ENCODE peak calls at places on chromosomes 16 and 17, in nine cellular contexts. One of them, this sample, is unnamed.

GRCh38 chr16:55001931-55002330 is 71.3 kb downstream of the IRX5 start:
- DNase-seq in hepatocyte: no peak
- DNase-seq in aorta: no peak
- DNase-seq in kidney: no peak
- DNase-seq in mesenchymal stem cell: no peak
- DNase-seq in thoracic aorta: no peak
- DNase-seq in CD8-positive, alpha-beta T cell: no peak
- DNase-seq in ovary: no peak
- DNase-seq in transverse colon: no peak
- DNase-seq in this sample: no peak

GRCh38 chr16:987846-988245 is 6.3 kb downstream of the SOX8 start:
- DNase-seq in hepatocyte: no peak
- DNase-seq in aorta: peak; percentile 64
- DNase-seq in kidney: no peak
- DNase-seq in mesenchymal stem cell: no peak
- DNase-seq in thoracic aorta: no peak
- DNase-seq in CD8-positive, alpha-beta T cell: no peak
- DNase-seq in ovary: no peak
- DNase-seq in transverse colon: no peak
- DNase-seq in this sample: no peak

GRCh38 chr17:79746955-79747507 is 16.3 kb downstream of the ENPP7 start:
- DNase-seq in hepatocyte: no peak
- DNase-seq in aorta: no peak
- DNase-seq in kidney: no peak
- DNase-seq in mesenchymal stem cell: no peak
- DNase-seq in thoracic aorta: no peak
- DNase-seq in CD8-positive, alpha-beta T cell: no peak
- DNase-seq in ovary: no peak
- DNase-seq in transverse colon: no peak
- DNase-seq in this sample: no peak

GRCh38 chr17:49996495-49997255 is 1.7 kb upstream of the DLX3 start:
- DNase-seq in hepatocyte: peak; percentile 73
- DNase-seq in aorta: peak; percentile 62
- DNase-seq in kidney: peak; percentile 79
- DNase-seq in mesenchymal stem cell: peak; percentile 33
- DNase-seq in thoracic aorta: no peak
- DNase-seq in CD8-positive, alpha-beta T cell: peak; percentile 72
- DNase-seq in ovary: peak; percentile 80
- DNase-seq in transverse colon: peak; percentile 49
- DNase-seq in this sample: peak; percentile 69

GRCh38 chr17:79213305-79213704 is 138.7 kb downstream of the ENGASE start:
- DNase-seq in hepatocyte: no peak
- DNase-seq in aorta: no peak
- DNase-seq in kidney: no peak
- DNase-seq in mesenchymal stem cell: no peak
- DNase-seq in thoracic aorta: no peak
- DNase-seq in CD8-positive, alpha-beta T cell: no peak
- DNase-seq in ovary: no peak
- DNase-seq in transverse colon: no peak
- DNase-seq in this sample: no peak

GRCh38 chr16:81746566-81746965 is 32.5 kb upstream of the PLCG2 start:
- DNase-seq in hepatocyte: no peak
- DNase-seq in aorta: no peak
- DNase-seq in kidney: no peak
- DNase-seq in mesenchymal stem cell: no peak
- DNase-seq in thoracic aorta: no peak
- DNase-seq in CD8-positive, alpha-beta T cell: no peak
- DNase-seq in ovary: no peak
- DNase-seq in transverse colon: no peak
- DNase-seq in this sample: no peak

GRCh38 chr17:45335721-45336120 is 18.9 kb upstream of the MAP3K14 start:
- DNase-seq in hepatocyte: no peak
- DNase-seq in aorta: no peak
- DNase-seq in kidney: no peak
- DNase-seq in mesenchymal stem cell: no peak
- DNase-seq in thoracic aorta: no peak
- DNase-seq in CD8-positive, alpha-beta T cell: no peak
- DNase-seq in ovary: no peak
- DNase-seq in transverse colon: no peak
- DNase-seq in this sample: no peak

GRCh38 chr16:73697336-73697735 is 599.3 kb upstream of the PSMD7 start:
- DNase-seq in hepatocyte: no peak
- DNase-seq in aorta: no peak
- DNase-seq in kidney: no peak
- DNase-seq in mesenchymal stem cell: no peak
- DNase-seq in thoracic aorta: no peak
- DNase-seq in CD8-positive, alpha-beta T cell: no peak
- DNase-seq in ovary: no peak
- DNase-seq in transverse colon: no peak
- DNase-seq in this sample: no peak

GRCh38 chr17:17843096-17843495 is 6.3 kb upstream of the SREBF1 start:
- DNase-seq in hepatocyte: no peak
- DNase-seq in aorta: peak; percentile 41
- DNase-seq in kidney: no peak
- DNase-seq in mesenchymal stem cell: no peak
- DNase-seq in thoracic aorta: no peak
- DNase-seq in CD8-positive, alpha-beta T cell: no peak
- DNase-seq in ovary: peak; percentile 23
- DNase-seq in transverse colon: no peak
- DNase-seq in this sample: no peak

GRCh38 chr17:28041068-28041843 is 1.2 kb upstream of the NLK start:
- DNase-seq in hepatocyte: peak; percentile 100
- DNase-seq in aorta: peak; percentile 100
- DNase-seq in kidney: peak; percentile 100
- DNase-seq in mesenchymal stem cell: peak; percentile 100
- DNase-seq in thoracic aorta: peak; percentile 97
- DNase-seq in CD8-positive, alpha-beta T cell: peak; percentile 99
- DNase-seq in ovary: peak; percentile 99
- DNase-seq in transverse colon: peak; percentile 100
- DNase-seq in this sample: peak; percentile 100

GRCh38 chr16:76583466-76583865 is 306.3 kb downstream of the CNTNAP4 start:
- DNase-seq in hepatocyte: peak; percentile 65
- DNase-seq in aorta: no peak
- DNase-seq in kidney: no peak
- DNase-seq in mesenchymal stem cell: no peak
- DNase-seq in thoracic aorta: no peak
- DNase-seq in CD8-positive, alpha-beta T cell: no peak
- DNase-seq in ovary: no peak
- DNase-seq in transverse colon: no peak
- DNase-seq in this sample: peak; percentile 10

GRCh38 chr17:27733771-27734170 is 66.6 kb downstream of the NOS2 start:
- DNase-seq in hepatocyte: no peak
- DNase-seq in aorta: no peak
- DNase-seq in kidney: no peak
- DNase-seq in mesenchymal stem cell: peak; percentile 7
- DNase-seq in thoracic aorta: no peak
- DNase-seq in CD8-positive, alpha-beta T cell: no peak
- DNase-seq in ovary: no peak
- DNase-seq in transverse colon: no peak
- DNase-seq in this sample: no peak

GRCh38 chr17:35161281-35161761 is 13.7 kb downstream of the UNC45B start:
- DNase-seq in hepatocyte: no peak
- DNase-seq in aorta: no peak
- DNase-seq in kidney: no peak
- DNase-seq in mesenchymal stem cell: no peak
- DNase-seq in thoracic aorta: no peak
- DNase-seq in CD8-positive, alpha-beta T cell: peak; percentile 42
- DNase-seq in ovary: no peak
- DNase-seq in transverse colon: no peak
- DNase-seq in this sample: no peak

GRCh38 chr16:1037023-1037933 is 35.3 kb upstream of the SSTR5 start:
- DNase-seq in hepatocyte: peak; percentile 70
- DNase-seq in aorta: no peak
- DNase-seq in kidney: no peak
- DNase-seq in mesenchymal stem cell: no peak
- DNase-seq in thoracic aorta: no peak
- DNase-seq in CD8-positive, alpha-beta T cell: no peak
- DNase-seq in ovary: no peak
- DNase-seq in transverse colon: no peak
- DNase-seq in this sample: peak; percentile 94

GRCh38 chr17:77602883-77603640 is 355.4 kb upstream of the TNRC6C start:
- DNase-seq in hepatocyte: no peak
- DNase-seq in aorta: peak; percentile 45
- DNase-seq in kidney: no peak
- DNase-seq in mesenchymal stem cell: no peak
- DNase-seq in thoracic aorta: no peak
- DNase-seq in CD8-positive, alpha-beta T cell: no peak
- DNase-seq in ovary: no peak
- DNase-seq in transverse colon: no peak
- DNase-seq in this sample: no peak

GRCh38 chr17:22300731-22301352 is 608.5 kb downstream of the KCNJ18 start:
- DNase-seq in hepatocyte: no peak
- DNase-seq in aorta: no peak
- DNase-seq in kidney: no peak
- DNase-seq in mesenchymal stem cell: no peak
- DNase-seq in thoracic aorta: no peak
- DNase-seq in CD8-positive, alpha-beta T cell: no peak
- DNase-seq in ovary: no peak
- DNase-seq in transverse colon: no peak
- DNase-seq in this sample: no peak

GRCh38 chr17:40558651-40559015 is 6.6 kb downstream of the CCR7 start:
- DNase-seq in hepatocyte: no peak
- DNase-seq in aorta: no peak
- DNase-seq in kidney: peak; percentile 26
- DNase-seq in mesenchymal stem cell: no peak
- DNase-seq in thoracic aorta: no peak
- DNase-seq in CD8-positive, alpha-beta T cell: no peak
- DNase-seq in ovary: no peak
- DNase-seq in transverse colon: no peak
- DNase-seq in this sample: no peak

GRCh38 chr17:29918922-29919856 is 10.8 kb downstream of the SSH2 start:
- DNase-seq in hepatocyte: no peak
- DNase-seq in aorta: no peak
- DNase-seq in kidney: no peak
- DNase-seq in mesenchymal stem cell: peak; percentile 29
- DNase-seq in thoracic aorta: no peak
- DNase-seq in CD8-positive, alpha-beta T cell: no peak
- DNase-seq in ovary: no peak
- DNase-seq in transverse colon: no peak
- DNase-seq in this sample: no peak

GRCh38 chr17:67821871-67822367 is 3.4 kb upstream of the BPTF start:
- DNase-seq in hepatocyte: no peak
- DNase-seq in aorta: no peak
- DNase-seq in kidney: no peak
- DNase-seq in mesenchymal stem cell: no peak
- DNase-seq in thoracic aorta: no peak
- DNase-seq in CD8-positive, alpha-beta T cell: no peak
- DNase-seq in ovary: no peak
- DNase-seq in transverse colon: no peak
- DNase-seq in this sample: no peak

GRCh38 chr16:85856054-85856453 is 42.9 kb upstream of the IRF8 start:
- DNase-seq in hepatocyte: no peak
- DNase-seq in aorta: no peak
- DNase-seq in kidney: peak; percentile 17
- DNase-seq in mesenchymal stem cell: no peak
- DNase-seq in thoracic aorta: no peak
- DNase-seq in CD8-positive, alpha-beta T cell: no peak
- DNase-seq in ovary: no peak
- DNase-seq in transverse colon: no peak
- DNase-seq in this sample: no peak

DNA sequence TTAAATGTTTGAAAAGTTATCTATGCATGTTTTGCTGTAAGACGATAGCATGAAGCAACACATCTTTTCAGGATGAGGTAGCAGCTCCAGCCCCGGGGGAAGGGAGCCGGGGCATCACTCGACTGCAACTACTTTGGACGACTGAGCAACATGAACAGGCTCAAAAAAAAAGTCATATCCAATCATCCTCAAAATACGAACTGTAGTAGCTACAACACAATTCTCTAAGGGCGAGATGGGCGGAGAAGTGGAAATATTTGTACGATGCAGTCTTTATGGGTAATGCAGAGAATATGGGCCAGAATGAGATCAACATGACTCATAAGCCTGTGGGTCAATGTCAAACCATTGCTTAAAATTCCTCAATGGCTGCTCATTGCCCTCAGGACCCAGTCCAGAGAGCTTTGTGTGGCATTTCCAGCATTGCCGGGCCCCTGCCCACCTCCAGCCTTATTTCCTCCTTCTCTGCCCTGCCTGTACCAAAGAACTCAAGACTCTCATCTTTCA is 17.7 kb upstream of the SMURF2 start:
- DNase-seq in hepatocyte: peak; percentile 23
- DNase-seq in aorta: peak; percentile 53
- DNase-seq in kidney: no peak
- DNase-seq in mesenchymal stem cell: peak; percentile 99
- DNase-seq in thoracic aorta: no peak
- DNase-seq in CD8-positive, alpha-beta T cell: no peak
- DNase-seq in ovary: no peak
- DNase-seq in transverse colon: no peak
- DNase-seq in this sample: no peak
- H3K4me3 ChIP-seq in hepatocyte: no peak overlapping the region
- H3K4me3 ChIP-seq in aorta: no peak overlapping the region
- H3K4me3 ChIP-seq in kidney: no peak overlapping the region
- H3K4me3 ChIP-seq in mesenchymal stem cell: no peak overlapping the region
- H3K4me3 ChIP-seq in thoracic aorta: no peak overlapping the region
- H3K4me3 ChIP-seq in CD8-positive, alpha-beta T cell: no peak overlapping the region
- H3K4me3 ChIP-seq in ovary: no peak overlapping the region
- H3K4me3 ChIP-seq in transverse colon: no peak overlapping the region
- H3K4me3 ChIP-seq in this sample: peak overlapping the region; percentile 15

GRCh38 chr17:57243171-57243622 is 13.1 kb upstream of the MSI2 start:
- DNase-seq in hepatocyte: peak; percentile 82
- DNase-seq in aorta: peak; percentile 65
- DNase-seq in kidney: no peak
- DNase-seq in mesenchymal stem cell: peak; percentile 65
- DNase-seq in thoracic aorta: no peak
- DNase-seq in CD8-positive, alpha-beta T cell: peak; percentile 77
- DNase-seq in ovary: peak; percentile 70
- DNase-seq in transverse colon: peak; percentile 79
- DNase-seq in this sample: peak; percentile 87
- H3K27ac ChIP-seq in hepatocyte: no peak overlapping the region
- H3K27ac ChIP-seq in aorta: no peak overlapping the region
- H3K27ac ChIP-seq in kidney: no peak overlapping the region
- H3K27ac ChIP-seq in mesenchymal stem cell: no peak overlapping the region
- H3K27ac ChIP-seq in thoracic aorta: no peak overlapping the region
- H3K27ac ChIP-seq in CD8-positive, alpha-beta T cell: no peak overlapping the region
- H3K27ac ChIP-seq in ovary: no peak overlapping the region
- H3K27ac ChIP-seq in transverse colon: no peak overlapping the region
- H3K27ac ChIP-seq in this sample: no peak overlapping the region

GRCh38 chr17:42309142-42309541 is 20.8 kb downstream of the STAT5A start:
- DNase-seq in hepatocyte: no peak
- DNase-seq in aorta: no peak
- DNase-seq in kidney: no peak
- DNase-seq in mesenchymal stem cell: no peak
- DNase-seq in thoracic aorta: no peak
- DNase-seq in CD8-positive, alpha-beta T cell: no peak
- DNase-seq in ovary: no peak
- DNase-seq in transverse colon: no peak
- DNase-seq in this sample: no peak
- H3K4me1 ChIP-seq in hepatocyte: peaks cover 29% of the 10 kb centered on the region
- H3K4me1 ChIP-seq in aorta: no peaks in the 10 kb centered on the region
- H3K4me1 ChIP-seq in kidney: peaks cover 31% of the 10 kb centered on the region
- H3K4me1 ChIP-seq in mesenchymal stem cell: peaks cover 15% of the 10 kb centered on the region
- H3K4me1 ChIP-seq in thoracic aorta: peaks cover 9% of the 10 kb centered on the region
- H3K4me1 ChIP-seq in CD8-positive, alpha-beta T cell: peaks cover 42% of the 10 kb centered on the region
- H3K4me1 ChIP-seq in ovary: peaks cover 23% of the 10 kb centered on the region
- H3K4me1 ChIP-seq in transverse colon: peaks cover 21% of the 10 kb centered on the region
- H3K4me1 ChIP-seq in this sample: peaks cover 12% of the 10 kb centered on the region

DNA sequence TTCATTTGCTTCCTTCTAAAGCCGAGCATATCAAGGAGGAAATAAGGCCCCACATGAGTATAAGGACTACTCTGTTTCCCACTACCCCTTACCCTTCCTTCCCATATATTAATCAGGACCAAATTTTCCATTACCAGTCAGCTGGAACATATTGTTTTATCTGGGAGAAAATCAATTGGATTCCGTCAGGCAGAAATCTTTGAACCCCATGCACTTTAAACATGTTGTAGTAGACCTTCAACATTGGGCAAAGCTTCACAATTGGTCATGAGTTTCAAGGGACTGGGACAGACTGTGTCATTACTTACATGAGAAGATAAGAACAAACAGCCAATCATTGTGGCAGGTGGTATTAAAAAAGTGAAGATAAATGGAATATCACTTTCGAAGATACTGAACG is 70.3 kb downstream of the ABCA8 start:
- DNase-seq in hepatocyte: no peak
- DNase-seq in aorta: no peak
- DNase-seq in kidney: no peak
- DNase-seq in mesenchymal stem cell: no peak
- DNase-seq in thoracic aorta: no peak
- DNase-seq in CD8-positive, alpha-beta T cell: no peak
- DNase-seq in ovary: no peak
- DNase-seq in transverse colon: no peak
- DNase-seq in this sample: no peak
- H3K4me3 ChIP-seq in hepatocyte: no peak overlapping the region
- H3K4me3 ChIP-seq in aorta: no peak overlapping the region
- H3K4me3 ChIP-seq in kidney: no peak overlapping the region
- H3K4me3 ChIP-seq in mesenchymal stem cell: no peak overlapping the region
- H3K4me3 ChIP-seq in thoracic aorta: no peak overlapping the region
- H3K4me3 ChIP-seq in CD8-positive, alpha-beta T cell: no peak overlapping the region
- H3K4me3 ChIP-seq in ovary: no peak overlapping the region
- H3K4me3 ChIP-seq in transverse colon: no peak overlapping the region
- H3K4me3 ChIP-seq in this sample: no peak overlapping the region